ENCODE peak calls at places on chromosomes 4 and X, in six cellular contexts. J, Q, D, E, M and U are unnamed samples.

GRCh38 chrX:37958493-37959211 is 47.7 kb upstream of the SYTL5 start:
- DNase-seq in J (no peak), Q (no peak), D (no peak), M (no peak), E (peak), U (no peak)

GRCh38 chrX:68511255-68511654 is 12.4 kb downstream of the YIPF6 start:
- DNase-seq in J (no peak), Q (peak), M (no peak), D (peak), E (peak), U (peak)

GRCh38 chr4:78362310-78362709 is 189.3 kb upstream of the ANXA3 start:
- DNase-seq in D (no peak), M (no peak), E (no peak), J (no peak), Q (no peak), U (no peak)

GRCh38 chrX:2908125-2908685 is 20.9 kb downstream of the ARSD start:
- DNase-seq in E (no peak), J (no peak), M (no peak), D (no peak), Q (no peak), U (no peak)

GRCh38 chr4:149999485-150000074 is 78.7 kb upstream of the DCLK2 start:
- DNase-seq in E (peak), M (no peak), J (peak), D (no peak), Q (peak), U (peak)

GRCh38 chrX:134764202-134764785 is 106.0 kb upstream of the PLAC1 start:
- DNase-seq in J (peak), Q (peak), E (peak), D (peak), M (no peak), U (peak)

GRCh38 chr4:1984406-1985191 is 24.2 kb downstream of the NELFA start:
- DNase-seq in Q (peak), M (no peak), D (no peak), E (no peak), J (no peak), U (no peak)

GRCh38 chrX:12065251-12065650 is 73.0 kb upstream of the FRMPD4 start:
- DNase-seq in Q (no peak), E (no peak), D (no peak), M (peak), J (no peak), U (peak)

GRCh38 chrX:67523002-67523711 is 20.7 kb upstream of the AR start:
- DNase-seq in J (no peak), E (no peak), D (no peak), Q (no peak), M (no peak), U (no peak)

GRCh38 chr4:73653695-73654106 is 33.5 kb upstream of the RASSF6 start:
- DNase-seq in D (peak), J (peak), E (peak), M (no peak), Q (peak), U (peak)

GRCh38 chr4:85024671-85025070 is 58.2 kb upstream of the WDFY3 start:
- DNase-seq in E (no peak), J (no peak), M (no peak), D (no peak), Q (no peak), U (no peak)

GRCh38 chrX:87517571-87518141 is at the start of gene KLHL4:
- DNase-seq in D (no peak), J (no peak), Q (no peak), E (no peak), M (peak), U (no peak)

GRCh38 chr4:22988526-22988925 is 295.8 kb downstream of the GBA3 start:
- DNase-seq in E (no peak), J (no peak), Q (no peak), D (no peak), M (no peak), U (no peak)

GRCh38 chr4:22986262-22986661 is 293.5 kb downstream of the GBA3 start:
- DNase-seq in E (no peak), J (no peak), Q (no peak), M (no peak), D (no peak), U (no peak)

GRCh38 chr4:22984390-22984789 is 291.7 kb downstream of the GBA3 start:
- DNase-seq in D (no peak), M (no peak), J (no peak), E (no peak), Q (no peak), U (no peak)

GRCh38 chr4:22987861-22988260 is 295.1 kb downstream of the GBA3 start:
- DNase-seq in D (no peak), E (no peak), J (no peak), M (no peak), Q (no peak), U (no peak)

DNA sequence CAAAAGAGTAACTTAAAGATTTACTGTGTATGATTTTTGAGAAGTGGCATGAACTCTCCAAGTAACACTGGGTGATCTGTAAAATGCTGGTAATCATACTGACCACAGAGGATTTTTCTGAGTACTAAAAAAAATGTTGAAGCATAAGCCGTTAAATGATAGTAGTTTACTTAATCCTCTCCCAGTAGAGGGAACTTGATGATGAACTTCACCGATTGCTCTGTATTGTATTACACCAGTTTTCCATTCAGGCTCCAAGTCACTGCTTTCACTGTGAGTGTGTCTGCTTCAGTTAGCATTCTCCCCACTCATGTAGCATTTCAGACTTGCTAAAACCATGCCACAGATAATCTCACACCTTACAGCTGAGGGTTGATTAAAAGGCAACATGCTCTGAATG is 294.1 kb downstream of the GBA3 start:
- DNase-seq in J (no peak), E (no peak), D (no peak), Q (no peak), M (no peak), U (no peak)
- TF ChIP-seq JUND in J (no peak), E (no peak), D (no peak), Q (no peak), M (no peak), U (no peak)

GRCh38 chrX:130647468-130647867 is 245.7 kb downstream of the RBMX2 start:
- DNase-seq in D (no peak), Q (no peak), E (no peak), M (no peak), J (no peak), U (no peak)

GRCh38 chrX:130649738-130650137 is 248.0 kb downstream of the RBMX2 start:
- DNase-seq in E (no peak), J (no peak), M (no peak), Q (no peak), D (no peak), U (no peak)

GRCh38 chrX:130645955-130646583 is 244.3 kb downstream of the RBMX2 start:
- DNase-seq in Q (no peak), D (no peak), M (no peak), E (peak), J (no peak), U (no peak)
- TF ChIP-seq JUND in Q (no peak), D (no peak), M (no peak), E (no peak), J (no peak), U (no peak)

DNA sequence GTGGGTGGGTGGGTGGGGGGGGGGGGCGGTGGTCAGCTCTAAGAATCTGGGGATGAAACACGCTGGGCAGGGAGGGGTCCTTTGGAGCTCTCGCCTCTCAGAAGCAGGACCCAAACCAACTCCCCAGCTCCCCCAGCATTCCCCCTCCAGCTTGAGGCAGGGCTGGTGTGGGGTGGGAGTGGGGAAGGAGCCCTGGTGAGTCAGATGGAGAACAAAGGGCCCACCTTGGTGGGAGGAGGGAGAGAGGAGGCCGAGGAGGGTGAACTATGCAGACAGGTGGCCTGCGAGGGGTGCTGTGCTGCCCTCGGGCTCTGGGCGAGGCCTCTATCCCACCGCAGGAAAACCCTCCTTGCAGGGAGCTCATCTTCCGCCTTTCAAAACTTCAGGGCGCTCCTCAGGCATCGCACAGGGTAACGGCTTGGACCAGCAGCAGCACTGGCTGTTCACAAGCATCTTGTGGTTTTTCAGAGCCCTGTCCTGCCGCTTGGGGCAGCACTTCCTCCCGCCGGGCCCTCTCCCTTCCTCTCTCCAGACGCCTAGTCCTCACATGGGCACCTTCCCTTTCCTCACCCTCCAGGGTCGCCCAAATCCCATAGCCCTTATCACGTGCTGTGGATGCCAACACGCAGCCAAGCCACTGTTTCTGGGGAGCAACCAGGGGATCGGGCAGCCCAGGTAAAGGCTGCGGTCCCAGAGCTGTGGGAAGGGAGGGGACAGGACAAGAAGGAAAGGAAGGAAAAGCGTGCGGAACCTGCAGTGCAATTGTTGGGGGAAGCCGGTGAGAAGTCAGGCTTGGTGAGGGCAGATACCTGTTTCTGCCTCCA is 34.0 kb upstream of the GRPEL1 start:
- DNase-seq in Q (peak), J (peak), D (peak), E (peak), M (peak), U (peak)
- TF ChIP-seq JUND in Q (no peak), J (no peak), D (no peak), E (no peak), M (no peak), U (no peak)

GRCh38 chr4:176333076-176333475 is 13.3 kb downstream of the SPCS3 start:
- DNase-seq in E (no peak), Q (no peak), D (no peak), M (no peak), J (no peak), U (no peak)
- TF ChIP-seq JUND in E (no peak), Q (no peak), D (no peak), M (no peak), J (no peak), U (no peak)

GRCh38 chrX:129728061-129728460 is 10.7 kb upstream of the XPNPEP2 start:
- DNase-seq in D (no peak), J (no peak), Q (no peak), E (no peak), M (no peak), U (no peak)

GRCh38 chrX:129721870-129722269 is 16.9 kb upstream of the XPNPEP2 start:
- DNase-seq in M (no peak), E (no peak), J (no peak), D (no peak), Q (no peak), U (no peak)

GRCh38 chrX:129724767-129725166 is 14.0 kb upstream of the XPNPEP2 start:
- DNase-seq in D (no peak), J (no peak), E (no peak), Q (no peak), M (no peak), U (no peak)

GRCh38 chrX:129723511-129723910 is 15.3 kb upstream of the XPNPEP2 start:
- DNase-seq in Q (no peak), J (no peak), M (no peak), E (no peak), D (no peak), U (no peak)

GRCh38 chrX:129726307-129727111 is 12.3 kb upstream of the XPNPEP2 start:
- DNase-seq in E (peak), D (peak), Q (peak), M (peak), J (peak), U (no peak)
- TF ChIP-seq JUND in E (no peak), D (no peak), Q (no peak), M (no peak), J (no peak), U (no peak)

DNA sequence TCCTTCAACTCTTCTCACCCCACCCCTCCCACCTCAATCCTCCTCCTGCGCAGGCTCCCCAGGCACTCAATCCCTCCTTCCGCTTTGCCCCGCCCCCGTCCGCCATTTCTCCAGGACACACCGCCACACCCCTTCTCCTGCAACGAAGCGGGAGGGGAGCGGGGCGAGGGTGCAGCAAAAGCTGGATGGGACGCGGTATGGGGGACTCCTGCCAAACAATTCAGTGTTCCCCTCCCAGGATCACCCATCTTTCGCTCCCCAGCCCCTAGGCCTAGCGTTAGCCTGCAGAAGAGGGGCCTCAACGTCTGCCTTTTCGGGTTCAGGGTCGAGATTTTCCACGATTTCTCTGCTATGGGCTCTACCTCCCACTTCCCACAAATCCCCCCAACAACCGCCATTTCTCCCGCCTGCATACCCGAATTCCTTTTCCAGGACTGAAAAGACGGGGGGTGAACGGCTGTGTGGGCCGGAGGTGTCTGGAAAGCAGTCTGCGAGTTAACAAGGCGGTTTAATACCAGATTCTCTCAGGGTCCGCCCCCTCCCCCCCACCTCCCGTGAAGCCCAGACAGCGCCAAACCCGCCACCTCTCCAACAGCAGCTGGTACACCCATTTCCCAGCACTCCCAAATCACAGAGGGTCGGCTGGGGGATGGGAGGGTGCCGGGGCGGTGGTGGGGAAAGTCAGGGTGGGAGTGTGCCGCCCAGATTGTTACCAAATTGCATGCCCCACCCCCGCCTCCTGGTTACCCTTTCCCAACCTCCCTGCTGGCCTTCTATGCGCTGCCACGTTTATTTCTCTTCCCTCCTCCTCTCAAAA is 781 bp downstream of the ARMCX2 start:
- DNase-seq in D (peak), E (no peak), J (no peak), Q (peak), M (no peak), U (peak)
- TF ChIP-seq JUND in D (no peak), E (no peak), J (no peak), Q (no peak), M (no peak), U (no peak)